ENCODE peak calls at places on chromosomes 1 and 21, in four cellular contexts. E, Y, K and A are unnamed samples. For H3K4me1, H3K27me3 and H3K36me3, the result is how much of the 10 kb centered on the place peaks cover.

GRCh38 chr1:172638249-172638648 is 20.7 kb upstream of the FASLG start:
- DNase-seq in E (no peak), Y (no peak), K (no peak), A (no peak)

GRCh38 chr1:26999440-26999987 is 6.0 kb downstream of the TRNP1 start:
- DNase-seq in E (no peak), Y (no peak), K (peak), A (peak)

GRCh38 chr21:36323032-36323431 is 3.0 kb downstream of the MORC3 start:
- DNase-seq in E (no peak), Y (no peak), K (no peak), A (no peak)

GRCh38 chr21:23951251-23951650 is 1656.0 kb downstream of the MRPL39 start:
- DNase-seq in E (no peak), Y (no peak), K (no peak), A (no peak)

GRCh38 chr1:22750671-22751016 is 40.0 kb downstream of the EPHB2 start:
- DNase-seq in E (no peak), Y (no peak), K (no peak), A (no peak)

GRCh38 chr1:158203693-158204457 is 23.2 kb downstream of the CD1D start:
- DNase-seq in E (no peak), Y (no peak), K (no peak), A (peak)

GRCh38 chr1:203590559-203590958 is 36.1 kb upstream of the ATP2B4 start:
- DNase-seq in E (no peak), Y (no peak), K (no peak), A (peak)

GRCh38 chr1:220786057-220786336 is 716 bp upstream of the MTARC1 start:
- DNase-seq in E (no peak), Y (no peak), K (peak), A (no peak)

GRCh38 chr1:16017461-16018303 is at the start of gene HSPB7:
- DNase-seq in E (no peak), Y (no peak), K (peak), A (no peak)

GRCh38 chr1:236016083-236016482 is 48.8 kb downstream of the NID1 start:
- DNase-seq in E (no peak), Y (no peak), K (peak), A (no peak)

GRCh38 chr1:5509664-5510452 is 482.4 kb downstream of the NPHP4 start:
- DNase-seq in E (peak), Y (peak), K (peak), A (peak)

GRCh38 chr1:55987491-55988255 is 591.7 kb downstream of the PLPP3 start:
- DNase-seq in E (no peak), Y (no peak), K (no peak), A (no peak)

GRCh38 chr1:202291961-202292712 is 49.6 kb downstream of the UBE2T start:
- DNase-seq in E (no peak), Y (no peak), K (peak), A (no peak)

GRCh38 chr1:11046625-11047365 is at the start of gene MASP2:
- DNase-seq in E (peak), Y (no peak), K (no peak), A (no peak)

GRCh38 chr1:17874231-17874630 is 119.1 kb downstream of the ACTL8 start:
- DNase-seq in E (no peak), Y (no peak), K (no peak), A (no peak)

GRCh38 chr1:176058686-176059085 is 148.4 kb downstream of the COP1 start:
- DNase-seq in E (no peak), Y (no peak), K (no peak), A (peak)

GRCh38 chr1:19310061-19310460 is 1.9 kb downstream of the AKR7A2 start:
- DNase-seq in E (no peak), Y (no peak), K (no peak), A (no peak)

GRCh38 chr1:187051618-187052232 is 223.0 kb downstream of the PLA2G4A start:
- DNase-seq in E (no peak), Y (no peak), K (no peak), A (peak)

GRCh38 chr1:115545096-115545720 is 96.6 kb upstream of the VANGL1 start:
- DNase-seq in E (no peak), Y (no peak), K (no peak), A (no peak)

GRCh38 chr1:46772571-46772970 is 26.3 kb upstream of the CYP4B1 start:
- DNase-seq in E (no peak), Y (no peak), K (no peak), A (no peak)

GRCh38 chr1:21590116-21590905 is 78.8 kb downstream of the RAP1GAP start:
- DNase-seq in E (no peak), Y (no peak), K (no peak), A (no peak)

GRCh38 chr1:224245188-224245587 is 62.1 kb downstream of the DEGS1 start:
- DNase-seq in E (peak), Y (no peak), K (peak), A (no peak)

GRCh38 chr1:86704972-86705632 is 726 bp downstream of the SH3GLB1 start:
- DNase-seq in E (peak), Y (peak), K (peak), A (peak)

GRCh38 chr1:6174621-6175410 is 5.3 kb downstream of the CHD5 start:
- DNase-seq in E (no peak), Y (no peak), K (no peak), A (no peak)

GRCh38 chr1:41348394-41348793 is 12.8 kb upstream of the FOXO6 start:
- DNase-seq in E (no peak), Y (no peak), K (no peak), A (no peak)

GRCh38 chr1:22739648-22740385 is 29.2 kb downstream of the EPHB2 start:
- DNase-seq in E (no peak), Y (no peak), K (no peak), A (no peak)

GRCh38 chr1:78884685-78885452 is 121.7 kb downstream of the ADGRL4 start:
- DNase-seq in E (no peak), Y (no peak), K (no peak), A (no peak)

GRCh38 chr1:20381961-20382360 is 91.3 kb downstream of the VWA5B1 start:
- DNase-seq in E (no peak), Y (no peak), K (no peak), A (no peak)

GRCh38 chr1:39170731-39171375 is 33.6 kb upstream of the MACF1 start:
- DNase-seq in E (no peak), Y (no peak), K (no peak), A (peak)

GRCh38 chr1:38898653-38899230 is 17.4 kb upstream of the GJA9 start:
- DNase-seq in E (no peak), Y (no peak), K (no peak), A (no peak)

GRCh38 chr1:91054780-91055481 is 33.1 kb upstream of the ZNF644 start:
- DNase-seq in E (no peak), Y (no peak), K (no peak), A (no peak)

GRCh38 chr1:18535391-18536210 is 54.9 kb downstream of the KLHDC7A start:
- DNase-seq in E (no peak), Y (no peak), K (no peak), A (no peak)

GRCh38 chr1:157622471-157622870 is 24.6 kb upstream of the FCRL4 start:
- DNase-seq in E (no peak), Y (no peak), K (no peak), A (no peak)

GRCh38 chr1:47683402-47683801 is 245.6 kb downstream of the FOXD2 start:
- DNase-seq in E (no peak), Y (no peak), K (no peak), A (no peak)

GRCh38 chr1:21874778-21875547 is 62.1 kb downstream of the HSPG2 start:
- DNase-seq in E (no peak), Y (no peak), K (no peak), A (no peak)

GRCh38 chr1:230230948-230231738 is 164.1 kb downstream of the GALNT2 start:
- DNase-seq in E (no peak), Y (no peak), K (no peak), A (no peak)

GRCh38 chr1:152533327-152533938 is 19.2 kb downstream of the CRCT1 start:
- DNase-seq in E (no peak), Y (no peak), K (no peak), A (peak)

GRCh38 chr1:65036614-65037180 is 70.3 kb upstream of the JAK1 start:
- DNase-seq in E (no peak), Y (no peak), K (no peak), A (no peak)

DNA sequence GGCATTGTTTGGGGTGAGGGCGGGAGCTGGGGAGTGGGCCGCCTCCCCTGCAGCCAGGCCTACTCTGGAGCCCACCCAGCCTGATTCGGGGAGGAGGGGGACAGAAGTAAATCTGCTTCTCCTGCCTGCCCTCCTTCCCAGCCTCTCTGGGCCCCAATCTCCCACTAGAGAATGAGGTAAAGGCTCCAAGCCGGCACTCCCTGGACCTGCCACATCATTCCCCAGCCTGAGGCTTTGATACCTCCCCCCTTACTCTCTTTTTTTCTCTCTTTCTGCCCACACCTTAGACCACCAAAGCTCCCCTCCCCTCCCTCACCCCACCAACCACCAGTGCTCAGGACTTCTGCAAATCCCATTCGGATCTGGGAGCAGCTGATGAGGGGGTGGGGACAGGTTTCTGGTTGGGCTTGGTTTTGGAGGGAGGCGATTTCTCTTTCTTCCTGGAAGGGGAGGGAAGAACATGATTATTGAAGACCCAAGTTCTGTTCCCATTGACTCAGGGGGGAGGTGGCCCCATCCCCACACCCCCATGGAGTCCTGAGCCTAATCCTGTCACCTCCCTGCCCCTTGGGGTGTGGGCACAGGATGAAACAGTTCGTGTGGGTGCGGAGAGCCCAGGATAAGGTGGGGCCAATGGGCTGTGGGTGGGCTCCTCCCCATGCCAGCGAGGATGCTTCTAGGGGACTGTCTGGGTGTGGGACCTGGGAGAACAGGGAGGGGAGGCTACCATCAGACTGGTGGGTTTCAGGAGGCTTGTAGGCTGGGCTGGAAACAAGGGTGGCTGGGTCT is 1.3 kb downstream of the MAP7D1 start:
- DNase-seq in E (no peak), Y (no peak), K (no peak), A (peak)
- H3K4me1 ChIP-seq in E (under half), Y (half or more), K (half or more), A (under half)

DNA sequence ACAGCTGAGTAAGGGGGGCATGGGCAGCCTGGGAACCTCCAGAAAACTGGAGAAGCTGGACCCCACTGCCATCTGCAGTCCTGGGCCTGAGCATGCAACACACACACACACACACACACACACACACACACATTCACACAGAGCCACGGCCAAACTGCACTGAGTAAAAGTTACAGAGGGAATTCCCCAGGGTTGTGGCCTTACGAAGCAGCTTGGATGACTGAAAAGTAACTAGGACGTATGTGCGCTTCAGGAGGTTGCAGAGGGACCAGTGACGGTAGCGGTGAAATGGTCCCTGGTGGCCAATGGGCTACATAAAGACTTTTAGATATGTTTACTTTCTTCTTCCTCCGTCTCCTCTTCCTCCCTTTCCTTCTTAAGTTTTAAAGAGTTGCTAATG is 232.5 kb upstream of the TMEM51 start:
- DNase-seq in E (no peak), Y (no peak), K (no peak), A (no peak)
- H3K27me3 ChIP-seq in E (under half), Y (under half), K (under half), A (under half)

GRCh38 chr1:159889821-159890252 is 10.1 kb downstream of the CFAP45 start:
- DNase-seq in E (no peak), Y (no peak), K (no peak), A (no peak)
- H3K36me3 ChIP-seq in E (under half), Y (under half), K (under half), A (under half)

GRCh38 chr1:54287176-54287650 is 87.2 kb downstream of the MRPL37 start:
- DNase-seq in E (no peak), Y (peak), K (peak), A (peak)
- H3K4me1 ChIP-seq in E (under half), Y (half or more), K (half or more), A (under half)

DNA sequence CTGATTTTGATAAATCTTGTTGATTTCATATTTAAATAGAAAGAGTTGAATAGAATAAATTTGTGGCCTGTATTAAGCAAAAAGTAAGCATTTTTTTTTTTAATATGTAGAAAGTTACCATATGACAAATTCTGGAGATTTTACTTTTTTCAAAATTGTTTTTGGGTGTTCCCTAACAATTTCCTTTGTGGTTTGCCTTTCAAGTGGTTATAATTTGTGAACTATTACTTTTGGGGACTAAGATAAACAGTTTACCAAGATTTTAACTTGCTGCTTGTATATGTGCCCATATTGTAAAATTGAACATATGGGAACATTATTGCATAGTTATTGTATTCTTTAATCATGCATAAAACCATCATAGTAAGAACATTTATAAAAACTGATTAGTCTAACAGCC is 34.6 kb downstream of the SLC30A7 start:
- DNase-seq in E (no peak), Y (no peak), K (no peak), A (no peak)
- H3K27me3 ChIP-seq in E (under half), Y (under half), K (under half), A (under half)

DNA sequence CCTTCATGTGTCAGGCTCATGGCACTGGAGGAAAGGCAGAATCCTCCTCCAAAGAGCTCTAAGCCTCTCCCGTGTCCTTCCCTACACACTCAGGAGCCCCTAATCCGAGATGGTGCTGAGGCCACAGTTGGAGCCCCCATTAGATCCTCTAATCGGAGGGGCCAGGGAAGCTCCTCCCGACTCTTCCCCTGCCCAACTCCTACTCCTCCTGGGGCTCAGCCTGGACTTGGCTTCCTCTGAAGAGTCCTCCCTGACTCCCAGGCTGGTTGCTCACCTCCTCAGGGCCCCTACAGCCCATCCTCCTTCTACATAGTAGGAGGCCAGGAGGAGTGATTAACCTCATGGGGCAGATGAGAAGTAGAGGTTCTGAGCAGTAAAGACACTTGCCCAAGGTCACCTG is 21.3 kb upstream of the CDCP2 start:
- DNase-seq in E (no peak), Y (no peak), K (no peak), A (no peak)
- H3K36me3 ChIP-seq in E (under half), Y (under half), K (under half), A (under half)

DNA sequence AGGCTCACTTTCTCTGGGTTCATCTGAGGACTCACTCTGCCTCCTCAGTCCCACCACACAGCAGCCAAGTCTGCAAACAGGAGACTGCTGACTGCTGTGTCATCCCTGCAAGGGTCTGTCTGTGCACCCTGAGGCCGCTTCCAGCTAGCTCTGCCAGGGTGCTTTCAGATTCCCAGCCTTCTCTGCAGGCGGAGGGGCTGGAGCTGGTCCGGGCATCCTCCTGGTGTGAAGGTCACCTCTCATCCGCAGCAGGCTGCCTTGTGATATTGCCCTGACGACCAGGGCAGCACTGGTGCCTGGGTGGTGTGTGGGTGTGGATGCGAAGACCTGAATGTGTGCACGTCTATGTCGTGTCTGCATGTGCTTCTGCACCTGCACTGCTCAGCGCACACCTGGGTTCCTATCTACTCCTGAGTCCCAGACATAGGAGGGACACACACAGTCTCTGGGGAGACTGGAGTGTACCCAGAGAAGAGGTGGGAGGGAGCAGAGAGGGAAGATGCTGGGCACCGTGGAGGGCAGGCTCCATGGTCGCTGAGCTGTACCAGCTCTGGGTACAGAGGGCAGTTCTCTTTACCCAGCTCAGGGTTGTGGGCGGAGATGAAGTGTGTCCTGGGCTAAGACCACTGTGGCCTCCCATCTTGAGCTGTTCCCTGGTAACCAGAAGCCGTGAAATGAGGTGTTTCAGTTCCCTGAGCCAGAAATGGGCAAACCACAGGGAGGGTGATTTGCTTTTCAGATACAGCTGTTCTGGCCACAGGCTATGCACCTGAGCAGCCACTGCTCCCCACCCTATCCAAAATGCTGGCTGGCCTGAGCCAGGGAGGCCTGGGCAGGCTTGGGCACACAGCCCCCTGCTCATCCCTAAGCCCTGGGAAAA is 160.9 kb upstream of the CSF3R start:
- DNase-seq in E (no peak), Y (no peak), K (no peak), A (no peak)
- H3K4me1 ChIP-seq in E (under half), Y (under half), K (under half), A (under half)

GRCh38 chr1:70467531-70467930 is 56.5 kb downstream of the CTH start:
- DNase-seq in E (no peak), Y (no peak), K (no peak), A (no peak)
- H3K27me3 ChIP-seq in E (under half), Y (under half), K (under half), A (under half)